ENCODE peak calls at places on chromosomes 3 and 15, in ten cellular contexts. B is stimulated activated CD4-positive, alpha-beta T cell treated with anti-CD3 and anti-CD28 coated beads, Interleukin-2, amount 100 ng/mL, for 48 hours; Z is AML-193; Q is GM10248; X is stimulated activated naive CD8-positive, alpha-beta T cell treated with anti-CD3 and anti-CD28 coated beads, Interleukin-15, amount 100 ng/mL, for 72 hours; M is T-helper 1 cell; K is NCI-H460; G is NCI-H1092 treated with DMSO at 0.1 percent for 48 hours; T is HS-5; V is lung. Y is an unnamed sample.

GRCh38 chr15:39312984-39313383 is 267.9 kb upstream of the THBS1 start:
- DNase-seq in B (no peak), Z (peak), Q (no peak), X (no peak), M (no peak), K (no peak), G (peak), T (no peak), V (no peak), Y (no peak)

GRCh38 chr3:16402451-16402850 is 111.0 kb downstream of the RFTN1 start:
- DNase-seq in B (no peak), Z (no peak), Q (no peak), X (no peak), M (no peak), K (no peak), G (no peak), T (no peak), V (no peak), Y (no peak)

GRCh38 chr15:70787001-70787400 is 23.6 kb upstream of the UACA start:
- DNase-seq in B (no peak), Z (no peak), Q (no peak), X (no peak), M (no peak), K (no peak), G (no peak), T (no peak), V (no peak), Y (no peak)

GRCh38 chr3:146903927-146904326 is 298.8 kb upstream of the PLSCR5 start:
- DNase-seq in B (no peak), Z (no peak), Q (no peak), X (no peak), M (no peak), K (no peak), G (no peak), T (no peak), V (no peak), Y (no peak)

GRCh38 chr3:170222647-170223541 is 670 bp downstream of the PRKCI start:
- DNase-seq in B (peak), Z (peak), Q (peak), X (peak), M (peak), K (no peak), G (peak), T (no peak), V (peak), Y (no peak)

GRCh38 chr3:115819785-115820384 is 196.6 kb downstream of the GAP43 start:
- DNase-seq in B (peak), Z (peak), Q (peak), X (peak), M (peak), K (peak), G (peak), T (peak), V (peak), Y (peak)

GRCh38 chr3:39183231-39184080 is 8.9 kb downstream of the XIRP1 start:
- DNase-seq in B (no peak), Z (no peak), Q (no peak), X (no peak), M (no peak), K (no peak), G (no peak), T (no peak), V (no peak), Y (no peak)

GRCh38 chr3:40096561-40097506 is 212.7 kb upstream of the EIF1B start:
- DNase-seq in B (no peak), Z (no peak), Q (no peak), X (no peak), M (no peak), K (no peak), G (no peak), T (no peak), V (no peak), Y (no peak)

GRCh38 chr3:183161552-183162345 is 785 bp downstream of the LAMP3 start:
- DNase-seq in B (no peak), Z (no peak), Q (peak), X (no peak), M (no peak), K (no peak), G (no peak), T (no peak), V (no peak), Y (no peak)

GRCh38 chr3:195133462-195133861 is 137.5 kb downstream of the XXYLT1 start:
- DNase-seq in B (peak), Z (no peak), Q (peak), X (no peak), M (peak), K (no peak), G (peak), T (no peak), V (no peak), Y (no peak)

GRCh38 chr15:85380860-85381535 is 595 bp downstream of the AKAP13 start:
- DNase-seq in B (peak), Z (no peak), Q (peak), X (peak), M (peak), K (no peak), G (no peak), T (no peak), V (peak), Y (no peak)

GRCh38 chr15:82135645-82136044 is 89.8 kb upstream of the MEX3B start:
- DNase-seq in B (no peak), Z (no peak), Q (no peak), X (no peak), M (no peak), K (no peak), G (no peak), T (no peak), V (no peak), Y (no peak)

GRCh38 chr15:31993062-31993461 is 37.3 kb upstream of the CHRNA7 start:
- DNase-seq in B (no peak), Z (no peak), Q (no peak), X (no peak), M (no peak), K (no peak), G (no peak), T (no peak), V (no peak), Y (no peak)

GRCh38 chr15:25543156-25543555 is 104.3 kb upstream of the UBE3A start:
- DNase-seq in B (no peak), Z (no peak), Q (no peak), X (no peak), M (no peak), K (no peak), G (peak), T (no peak), V (peak), Y (peak)

GRCh38 chr3:147654827-147655226 is 245.7 kb downstream of the ZIC1 start:
- DNase-seq in B (no peak), Z (no peak), Q (no peak), X (no peak), M (no peak), K (no peak), G (no peak), T (no peak), V (no peak), Y (no peak)

GRCh38 chr3:159263750-159264561 is 462.1 kb downstream of the MFSD1 start:
- DNase-seq in B (no peak), Z (peak), Q (peak), X (no peak), M (no peak), K (peak), G (no peak), T (no peak), V (no peak), Y (peak)

GRCh38 chr3:14451844-14452533 is 49.6 kb downstream of the SLC6A6 start:
- DNase-seq in B (no peak), Z (no peak), Q (no peak), X (no peak), M (no peak), K (no peak), G (peak), T (peak), V (no peak), Y (peak)

GRCh38 chr3:184196536-184196935 is 10.5 kb downstream of the ABCF3 start:
- DNase-seq in B (no peak), Z (no peak), Q (no peak), X (no peak), M (no peak), K (no peak), G (no peak), T (no peak), V (no peak), Y (no peak)

GRCh38 chr3:72247645-72248388 is 462.9 kb upstream of the PROK2 start:
- DNase-seq in B (no peak), Z (no peak), Q (no peak), X (no peak), M (no peak), K (no peak), G (peak), T (no peak), V (no peak), Y (no peak)

GRCh38 chr3:53150247-53151085 is 10.5 kb upstream of the PRKCD start:
- DNase-seq in B (no peak), Z (no peak), Q (no peak), X (no peak), M (no peak), K (no peak), G (no peak), T (peak), V (peak), Y (no peak)

GRCh38 chr15:87713405-87713995 is 543.0 kb downstream of the NTRK3 start:
- DNase-seq in B (no peak), Z (no peak), Q (no peak), X (no peak), M (no peak), K (no peak), G (no peak), T (no peak), V (no peak), Y (no peak)

GRCh38 chr15:80041497-80042253 is 17.8 kb upstream of the ZFAND6 start:
- DNase-seq in B (no peak), Z (no peak), Q (no peak), X (no peak), M (no peak), K (no peak), G (no peak), T (no peak), V (no peak), Y (no peak)

GRCh38 chr3:134743006-134743405 is 52.1 kb upstream of the EPHB1 start:
- DNase-seq in B (no peak), Z (no peak), Q (no peak), X (no peak), M (no peak), K (no peak), G (no peak), T (no peak), V (peak), Y (no peak)

GRCh38 chr15:94582368-94582767 is 351.0 kb downstream of the MCTP2 start:
- DNase-seq in B (no peak), Z (peak), Q (peak), X (peak), M (no peak), K (no peak), G (peak), T (no peak), V (no peak), Y (peak)

GRCh38 chr15:89141885-89142284 is 53.6 kb downstream of the ABHD2 start:
- DNase-seq in B (no peak), Z (no peak), Q (no peak), X (no peak), M (no peak), K (no peak), G (no peak), T (no peak), V (no peak), Y (no peak)

GRCh38 chr3:160720123-160720746 is 35.8 kb upstream of the PPM1L start:
- DNase-seq in B (no peak), Z (no peak), Q (peak), X (no peak), M (no peak), K (no peak), G (no peak), T (no peak), V (no peak), Y (no peak)

GRCh38 chr3:55587476-55587875 is 100.4 kb upstream of the WNT5A start:
- DNase-seq in B (no peak), Z (no peak), Q (no peak), X (no peak), M (no peak), K (peak), G (no peak), T (no peak), V (no peak), Y (no peak)

GRCh38 chr15:99536422-99537033 is 29.3 kb upstream of the MEF2A start:
- DNase-seq in B (no peak), Z (no peak), Q (no peak), X (no peak), M (no peak), K (no peak), G (no peak), T (peak), V (no peak), Y (no peak)

GRCh38 chr15:44222478-44222877 is 27.4 kb upstream of the FRMD5 start:
- DNase-seq in B (no peak), Z (no peak), Q (no peak), X (no peak), M (no peak), K (no peak), G (no peak), T (no peak), V (no peak), Y (no peak)